ENCODE peak calls at places on chromosomes 2 and 18, in nine cellular contexts. Q is stimulated activated CD4-positive, alpha-beta T cell treated with anti-CD3 and anti-CD28 coated beads, Interleukin-2, amount 100 ng/mL, for 48 hours; O is cardiac fibroblast; C is glutamatergic neuron; G is GM13977; T is posterior cingulate gyrus; Y is occipital lobe; V is choroid plexus epithelial cell; J is immature natural killer cell. W is an unnamed sample.

GRCh38 chr2:96157649-96158553 is 12.7 kb upstream of the DUSP2 start:
- DNase-seq in Q (peak), O (no peak), C (no peak), G (peak), T (no peak), Y (no peak), V (peak), J (peak), W (no peak)

GRCh38 chr2:74066491-74067203 is 81.1 kb downstream of the BOLA3 start:
- DNase-seq in Q (no peak), O (peak), C (no peak), G (no peak), T (no peak), Y (no peak), V (peak), J (no peak), W (no peak)

GRCh38 chr18:52130621-52131020 is 209.4 kb upstream of the DCC start:
- DNase-seq in Q (no peak), O (no peak), C (no peak), G (no peak), T (no peak), Y (no peak), V (no peak), J (no peak), W (no peak)

GRCh38 chr2:182240862-182241371 is 185.9 kb downstream of the PDE1A start:
- DNase-seq in Q (peak), O (peak), C (peak), G (peak), T (no peak), Y (no peak), V (peak), J (no peak), W (no peak)

GRCh38 chr2:197388866-197389587 is 45.8 kb downstream of the SF3B1 start:
- DNase-seq in Q (no peak), O (no peak), C (no peak), G (no peak), T (no peak), Y (no peak), V (no peak), J (no peak), W (no peak)

GRCh38 chr2:25169073-25169470 is 692 bp upstream of the POMC start:
- DNase-seq in Q (no peak), O (no peak), C (no peak), G (no peak), T (no peak), Y (no peak), V (no peak), J (no peak), W (no peak)

GRCh38 chr2:112646102-112646719 is 472 bp downstream of the SLC20A1 start:
- DNase-seq in Q (peak), O (no peak), C (no peak), G (no peak), T (no peak), Y (no peak), V (no peak), J (no peak), W (no peak)

GRCh38 chr18:41917199-41917598 is 37.8 kb upstream of the PIK3C3 start:
- DNase-seq in Q (no peak), O (peak), C (no peak), G (no peak), T (no peak), Y (no peak), V (peak), J (no peak), W (no peak)

GRCh38 chr2:63436488-63436887 is 151.8 kb downstream of the WDPCP start:
- DNase-seq in Q (no peak), O (peak), C (no peak), G (no peak), T (no peak), Y (no peak), V (peak), J (no peak), W (no peak)

GRCh38 chr2:208373460-208374089 is 33.0 kb upstream of the PTH2R start:
- DNase-seq in Q (no peak), O (peak), C (peak), G (peak), T (no peak), Y (peak), V (peak), J (no peak), W (no peak)

GRCh38 chr2:235779444-235779896 is 285.6 kb downstream of the AGAP1 start:
- DNase-seq in Q (peak), O (peak), C (peak), G (peak), T (peak), Y (peak), V (peak), J (peak), W (no peak)

GRCh38 chr18:32454667-32455066 is 16.0 kb downstream of the GAREM1 start:
- DNase-seq in Q (no peak), O (no peak), C (no peak), G (no peak), T (no peak), Y (no peak), V (peak), J (no peak), W (no peak)

GRCh38 chr18:9874730-9875129 is 11.0 kb upstream of the TXNDC2 start:
- DNase-seq in Q (no peak), O (no peak), C (no peak), G (no peak), T (no peak), Y (no peak), V (no peak), J (no peak), W (no peak)

GRCh38 chr18:2654105-2654827 is 1.3 kb upstream of the SMCHD1 start:
- DNase-seq in Q (no peak), O (no peak), C (no peak), G (no peak), T (no peak), Y (no peak), V (peak), J (no peak), W (no peak)

GRCh38 chr18:45171575-45172225 is 443.6 kb upstream of the SLC14A2 start:
- DNase-seq in Q (no peak), O (peak), C (no peak), G (no peak), T (no peak), Y (no peak), V (no peak), J (no peak), W (no peak)

GRCh38 chr2:174145827-174146226 is 102.5 kb downstream of the OLA1 start:
- DNase-seq in Q (no peak), O (peak), C (no peak), G (no peak), T (no peak), Y (no peak), V (peak), J (no peak), W (no peak)

GRCh38 chr2:171475979-171476378 is 42.0 kb downstream of the DCAF17 start:
- DNase-seq in Q (no peak), O (no peak), C (no peak), G (no peak), T (no peak), Y (no peak), V (no peak), J (no peak), W (no peak)

GRCh38 chr2:184566716-184567115 is 31.6 kb upstream of the ZNF804A start:
- DNase-seq in Q (no peak), O (no peak), C (no peak), G (no peak), T (no peak), Y (no peak), V (no peak), J (no peak), W (no peak)

W was measured in anterior cingulate cortex.